ENCODE peak calls at places on chromosomes 11 and 22, in six cellular contexts. P, F, Y, A, C and B are unnamed samples.

GRCh38 chr11:83060965-83061364 is 10.7 kb downstream of the RAB30 start:
- DNase-seq in P (no peak), F (no peak), Y (no peak), A (no peak), C (no peak), B (no peak)

GRCh38 chr11:79100093-79100704 is 340.6 kb downstream of the TENM4 start:
- DNase-seq in P (peak), F (peak), Y (peak), A (peak), C (no peak), B (no peak)

GRCh38 chr11:86141645-86142569 is 73.0 kb upstream of the PICALM start:
- DNase-seq in P (no peak), F (no peak), Y (no peak), A (no peak), C (no peak), B (no peak)

GRCh38 chr11:271316-271715 is 6.9 kb upstream of the NLRP6 start:
- DNase-seq in P (no peak), F (no peak), Y (peak), A (no peak), C (no peak), B (no peak)

GRCh38 chr11:79466411-79466810 is 25.6 kb upstream of the TENM4 start:
- DNase-seq in P (peak), F (peak), Y (no peak), A (peak), C (peak), B (no peak)

GRCh38 chr11:86245369-86246292 is 1.1 kb downstream of the EED start:
- DNase-seq in P (peak), F (peak), Y (peak), A (peak), C (no peak), B (no peak)

GRCh38 chr22:29994941-29995340 is 85.3 kb upstream of the HORMAD2 start:
- DNase-seq in P (peak), F (peak), Y (no peak), A (peak), C (no peak), B (no peak)

GRCh38 chr11:96293583-96293982 is 49.4 kb downstream of the MAML2 start:
- DNase-seq in P (peak), F (peak), Y (no peak), A (peak), C (no peak), B (no peak)

GRCh38 chr11:17735823-17736772 is 1.5 kb downstream of the KCNC1 start:
- DNase-seq in P (no peak), F (no peak), Y (peak), A (no peak), C (no peak), B (no peak)

GRCh38 chr22:50087646-50088045 is 2.2 kb upstream of the MOV10L1 start:
- DNase-seq in P (no peak), F (no peak), Y (no peak), A (no peak), C (no peak), B (no peak)

GRCh38 chr11:12543596-12544415 is 130.4 kb upstream of the TEAD1 start:
- DNase-seq in P (no peak), F (no peak), Y (no peak), A (no peak), C (no peak), B (peak)

GRCh38 chr11:8793114-8793777 is 110.7 kb downstream of the RPL27A start:
- DNase-seq in P (peak), F (peak), Y (no peak), A (no peak), C (no peak), B (no peak)

GRCh38 chr11:91382946-91383345 is 841.7 kb upstream of the FAT3 start:
- DNase-seq in P (no peak), F (no peak), Y (no peak), A (no peak), C (no peak), B (no peak)

GRCh38 chr22:50547231-50547851 is 1.6 kb downstream of the KLHDC7B start:
- DNase-seq in P (no peak), F (no peak), Y (no peak), A (no peak), C (no peak), B (no peak)

GRCh38 chr22:44369916-44370804 is 57.4 kb upstream of the SHISAL1 start:
- DNase-seq in P (no peak), F (no peak), Y (no peak), A (no peak), C (no peak), B (no peak)

GRCh38 chr11:92482502-92482901 is 257.9 kb downstream of the FAT3 start:
- DNase-seq in P (no peak), F (no peak), Y (no peak), A (no peak), C (no peak), B (no peak)

GRCh38 chr11:116525961-116526495 is 246.8 kb downstream of the BUD13 start:
- DNase-seq in P (no peak), F (no peak), Y (no peak), A (no peak), C (no peak), B (no peak)

DNA sequence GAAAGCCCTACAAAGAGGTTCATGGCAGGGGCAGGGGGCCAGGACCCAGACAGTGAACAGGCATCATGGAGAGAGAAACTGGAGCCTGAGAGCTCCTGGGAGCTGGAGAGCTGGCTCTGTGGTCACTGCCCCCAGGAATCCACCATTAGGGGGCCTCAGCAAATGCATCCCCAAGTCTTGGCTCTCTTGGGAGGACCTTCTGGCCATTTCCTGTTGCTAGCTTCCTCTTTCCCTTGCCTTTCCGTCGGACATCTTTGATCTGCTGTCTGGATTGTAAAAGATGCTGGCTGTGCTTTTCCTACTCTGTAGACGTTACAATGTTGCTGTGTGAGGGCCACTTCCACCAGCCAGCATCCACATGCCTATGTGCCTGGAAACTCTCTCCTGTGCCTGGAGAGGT is 7.1 kb upstream of the CRYBB2 start:
- DNase-seq in P (no peak), F (no peak), Y (no peak), A (no peak), C (no peak), B (no peak)
- TF ChIP-seq CTCF in P (no peak), F (no peak), Y (peak), A (no peak), C (no peak), B (no peak)

GRCh38 chr22:38712496-38713207 is 6.9 kb downstream of the GTPBP1 start:
- DNase-seq in P (no peak), F (no peak), Y (no peak), A (no peak), C (no peak), B (no peak)
- TF ChIP-seq CTCF in P (no peak), F (no peak), Y (no peak), A (no peak), C (no peak), B (no peak)

DNA sequence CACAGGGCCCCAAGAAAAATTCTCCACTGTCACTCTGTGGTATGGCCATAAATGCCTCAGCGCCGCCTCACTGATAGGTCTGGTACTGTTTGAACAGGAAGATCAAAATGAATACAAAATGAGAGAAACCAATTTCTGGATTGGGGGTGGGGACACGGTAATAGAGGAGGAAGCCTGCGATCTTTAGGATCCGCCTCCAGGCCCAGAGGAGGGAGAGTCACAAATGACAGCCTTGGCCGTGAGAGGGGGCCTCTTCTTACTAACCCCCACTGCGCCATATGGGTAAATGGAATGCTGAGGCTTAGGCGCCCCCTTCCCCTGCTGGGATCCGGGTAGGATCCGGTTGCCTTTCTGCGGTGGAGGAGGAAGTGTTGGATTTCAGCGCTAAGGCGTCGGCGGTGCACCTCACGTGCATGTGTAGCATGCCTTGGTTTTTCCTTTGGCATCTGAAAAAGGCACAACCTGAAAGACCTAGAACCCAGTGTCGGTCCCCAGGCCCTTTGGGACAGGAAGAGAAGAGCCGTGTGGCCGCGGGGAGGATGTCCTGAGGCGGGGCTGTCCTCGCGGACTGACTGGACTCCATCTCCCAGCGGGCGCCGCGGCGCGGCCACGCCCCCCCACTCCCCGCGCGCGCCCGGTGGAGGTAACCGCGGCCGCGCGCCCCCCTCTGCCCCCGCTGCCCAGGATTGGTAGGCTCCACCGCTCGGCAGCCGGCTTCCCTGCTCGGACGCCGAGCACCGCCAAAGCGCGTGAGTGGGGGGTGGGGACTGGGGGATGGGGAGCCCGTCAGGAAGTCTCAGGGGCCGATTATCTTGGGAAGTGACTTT is 718 bp upstream of the MADD start:
- DNase-seq in P (peak), F (peak), Y (peak), A (peak), C (peak), B (peak)
- TF ChIP-seq CTCF in P (no peak), F (peak), Y (no peak), A (no peak), C (no peak), B (peak)

GRCh38 chr11:75425422-75425821 is 7.6 kb downstream of the KLHL35 start:
- DNase-seq in P (no peak), F (no peak), Y (peak), A (no peak), C (no peak), B (no peak)
- TF ChIP-seq CTCF in P (peak), F (peak), Y (peak), A (peak), C (peak), B (peak)

GRCh38 chr11:70255717-70256116 is 14.8 kb upstream of the PPFIA1 start:
- DNase-seq in P (no peak), F (no peak), Y (no peak), A (no peak), C (no peak), B (no peak)
- TF ChIP-seq CTCF in P (no peak), F (no peak), Y (no peak), A (no peak), C (no peak), B (no peak)

GRCh38 chr11:130359419-130359818 is 44.7 kb upstream of the ZBTB44 start:
- DNase-seq in P (no peak), F (no peak), Y (no peak), A (no peak), C (no peak), B (no peak)
- TF ChIP-seq CTCF in P (no peak), F (no peak), Y (no peak), A (no peak), C (no peak), B (no peak)